ENCODE peak calls at places on chromosomes 12 and 14, in seven cellular contexts. T, W, X, D, O, Z and V are unnamed samples.

GRCh38 chr14:75711796-75712211 is 50.8 kb downstream of the TTLL5 start:
- DNase-seq in T (no peak), W (peak), X (peak), D (no peak), O (peak), Z (peak), V (peak)

GRCh38 chr12:81699572-81699971 is 59.6 kb downstream of the PPFIA2 start:
- DNase-seq in T (no peak), W (no peak), X (no peak), D (no peak), O (no peak), Z (no peak), V (no peak)

GRCh38 chr12:47032644-47033043 is 46.8 kb upstream of the PCED1B start:
- DNase-seq in T (no peak), W (peak), X (peak), D (peak), O (no peak), Z (no peak), V (peak)

GRCh38 chr12:59040651-59041050 is 120.3 kb upstream of the LRIG3 start:
- DNase-seq in T (no peak), W (no peak), X (no peak), D (no peak), O (no peak), Z (no peak), V (peak)

GRCh38 chr12:46108721-46109120 is 118.3 kb upstream of the SCAF11 start:
- DNase-seq in T (no peak), W (no peak), X (no peak), D (no peak), O (peak), Z (no peak), V (no peak)

GRCh38 chr12:7042847-7043246 is 17.7 kb upstream of the C1S start:
- DNase-seq in T (peak), W (peak), X (peak), D (peak), O (no peak), Z (no peak), V (no peak)

GRCh38 chr12:50862316-50862715 is 19.6 kb downstream of the TMPRSS12 start:
- DNase-seq in T (no peak), W (no peak), X (no peak), D (no peak), O (no peak), Z (no peak), V (no peak)

GRCh38 chr14:39467889-39468524 is 35.8 kb upstream of the FBXO33 start:
- DNase-seq in T (no peak), W (peak), X (peak), D (no peak), O (no peak), Z (peak), V (no peak)

GRCh38 chr14:22952418-22952817 is 4.5 kb downstream of the HAUS4 start:
- DNase-seq in T (no peak), W (no peak), X (no peak), D (no peak), O (no peak), Z (no peak), V (no peak)

GRCh38 chr12:27650011-27650410 is 46.2 kb upstream of the REP15 start:
- DNase-seq in T (no peak), W (no peak), X (no peak), D (no peak), O (no peak), Z (no peak), V (no peak)

GRCh38 chr12:53159195-53159834 is 21.2 kb upstream of the ZNF740 start:
- DNase-seq in T (peak), W (peak), X (peak), D (peak), O (peak), Z (no peak), V (peak)

GRCh38 chr14:72126561-72126960 is 194.3 kb downstream of the RGS6 start:
- DNase-seq in T (no peak), W (no peak), X (no peak), D (no peak), O (no peak), Z (no peak), V (no peak)

GRCh38 chr14:64324461-64325255 is 30.5 kb upstream of the ESR2 start:
- DNase-seq in T (no peak), W (no peak), X (no peak), D (no peak), O (no peak), Z (no peak), V (no peak)

GRCh38 chr12:43578782-43579181 is 26.8 kb upstream of the ADAMTS20 start:
- DNase-seq in T (no peak), W (no peak), X (no peak), D (no peak), O (no peak), Z (no peak), V (no peak)

GRCh38 chr12:71661977-71662522 is 1.6 kb downstream of the ZFC3H1 start:
- DNase-seq in T (no peak), W (no peak), X (no peak), D (no peak), O (no peak), Z (no peak), V (no peak)

GRCh38 chr12:50637870-50638481 is 125.9 kb upstream of the ATF1 start:
- DNase-seq in T (no peak), W (peak), X (no peak), D (peak), O (no peak), Z (no peak), V (no peak)

GRCh38 chr14:29236848-29237247 is 470.3 kb downstream of the FOXG1 start:
- DNase-seq in T (no peak), W (no peak), X (no peak), D (no peak), O (no peak), Z (no peak), V (no peak)

GRCh38 chr14:34035177-34035933 is 84.5 kb upstream of the EGLN3 start:
- DNase-seq in T (no peak), W (peak), X (no peak), D (peak), O (no peak), Z (no peak), V (no peak)

GRCh38 chr14:96631030-96631429 is 128.8 kb downstream of the PAPOLA start:
- DNase-seq in T (no peak), W (no peak), X (no peak), D (no peak), O (no peak), Z (no peak), V (no peak)

GRCh38 chr12:14216405-14217294 is 148.8 kb upstream of the ATF7IP start:
- DNase-seq in T (no peak), W (no peak), X (no peak), D (no peak), O (no peak), Z (no peak), V (no peak)

GRCh38 chr14:60637490-60638452 is 11.5 kb downstream of the SIX1 start:
- DNase-seq in T (no peak), W (no peak), X (no peak), D (peak), O (no peak), Z (no peak), V (no peak)

GRCh38 chr14:22838631-22839041 is 2.3 kb downstream of the MMP14 start:
- DNase-seq in T (no peak), W (no peak), X (no peak), D (no peak), O (no peak), Z (no peak), V (no peak)

GRCh38 chr12:65643595-65644386 is 180.5 kb upstream of the HMGA2 start:
- DNase-seq in T (no peak), W (no peak), X (no peak), D (no peak), O (no peak), Z (no peak), V (no peak)

GRCh38 chr14:106848330-106849121 is 1322.1 kb downstream of the TMEM121 start:
- DNase-seq in T (no peak), W (peak), X (no peak), D (no peak), O (no peak), Z (no peak), V (no peak)

GRCh38 chr12:117098071-117098360 is 1.2 kb downstream of the TESC start:
- DNase-seq in T (no peak), W (no peak), X (no peak), D (no peak), O (no peak), Z (no peak), V (no peak)

GRCh38 chr12:17334784-17335183 is 728.8 kb upstream of the LMO3 start:
- DNase-seq in T (no peak), W (no peak), X (no peak), D (no peak), O (no peak), Z (no peak), V (peak)

GRCh38 chr12:9649532-9649940 is 20.0 kb upstream of the CLEC2D start:
- DNase-seq in T (no peak), W (no peak), X (no peak), D (no peak), O (peak), Z (no peak), V (no peak)

GRCh38 chr14:47269788-47270492 is 405.5 kb downstream of the MDGA2 start:
- DNase-seq in T (no peak), W (no peak), X (no peak), D (no peak), O (no peak), Z (no peak), V (no peak)

GRCh38 chr14:32542507-32542906 is 213.4 kb downstream of the AKAP6 start:
- DNase-seq in T (no peak), W (no peak), X (no peak), D (no peak), O (no peak), Z (no peak), V (no peak)

GRCh38 chr14:31895206-31895605 is 181.9 kb upstream of the ARHGAP5 start:
- DNase-seq in T (no peak), W (peak), X (no peak), D (no peak), O (no peak), Z (no peak), V (no peak)

GRCh38 chr14:91352101-91352500 is 65.5 kb downstream of the CCDC88C start:
- DNase-seq in T (no peak), W (no peak), X (no peak), D (no peak), O (no peak), Z (no peak), V (no peak)

GRCh38 chr14:91350483-91350812 is 67.2 kb downstream of the CCDC88C start:
- DNase-seq in T (no peak), W (no peak), X (no peak), D (no peak), O (no peak), Z (no peak), V (no peak)

GRCh38 chr14:91349481-91350074 is 68.0 kb downstream of the CCDC88C start:
- DNase-seq in T (no peak), W (no peak), X (no peak), D (no peak), O (peak), Z (no peak), V (no peak)

GRCh38 chr14:91351508-91351853 is 66.1 kb downstream of the CCDC88C start:
- DNase-seq in T (no peak), W (no peak), X (no peak), D (no peak), O (no peak), Z (no peak), V (no peak)

GRCh38 chr14:91350813-91351507 is 66.7 kb downstream of the CCDC88C start:
- DNase-seq in T (no peak), W (no peak), X (no peak), D (no peak), O (peak), Z (no peak), V (no peak)
- TF ChIP-seq YY1 in T (no peak), W (no peak), X (no peak), D (no peak), O (no peak), Z (no peak), V (no peak)

GRCh38 chr14:35944847-35945246 is 118.7 kb downstream of the BRMS1L start:
- DNase-seq in T (peak), W (peak), X (peak), D (peak), O (no peak), Z (peak), V (no peak)

GRCh38 chr14:35934499-35934898 is 108.4 kb downstream of the BRMS1L start:
- DNase-seq in T (no peak), W (no peak), X (no peak), D (no peak), O (peak), Z (no peak), V (no peak)

GRCh38 chr14:35940291-35940690 is 114.2 kb downstream of the BRMS1L start:
- DNase-seq in T (no peak), W (no peak), X (no peak), D (no peak), O (peak), Z (no peak), V (no peak)
- H3K4me3 ChIP-seq in T (no peak), W (no peak), X (no peak), D (no peak), O (peak), Z (no peak), V (no peak)

DNA sequence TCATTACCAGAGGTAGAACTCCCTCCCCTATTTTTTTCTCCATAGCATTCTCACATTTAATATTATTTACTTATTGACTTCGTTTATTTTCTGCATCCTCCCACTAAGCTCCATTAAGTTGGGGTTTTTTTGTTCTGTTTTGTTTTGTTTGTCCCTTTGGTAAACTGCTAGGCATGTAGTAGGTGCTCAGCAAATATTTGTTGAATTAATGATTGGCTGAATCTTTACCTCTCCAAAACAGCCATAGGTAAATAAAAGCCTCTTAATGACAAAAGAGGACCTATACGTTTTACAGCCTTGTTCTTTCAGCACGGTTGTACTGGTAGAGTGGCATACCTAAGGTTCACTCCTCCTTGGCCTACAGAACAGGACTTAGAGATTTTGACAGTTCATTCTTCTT is 52.0 kb downstream of the PRORP start:
- DNase-seq in T (no peak), W (no peak), X (no peak), D (no peak), O (no peak), Z (no peak), V (no peak)
- TF ChIP-seq YY1 in T (no peak), W (no peak), X (no peak), D (no peak), O (no peak), Z (no peak), V (no peak)

GRCh38 chr14:95262511-95262891 is 57.2 kb downstream of the CLMN start:
- DNase-seq in T (no peak), W (no peak), X (no peak), D (no peak), O (no peak), Z (no peak), V (no peak)

GRCh38 chr14:95263527-95264231 is 56.0 kb downstream of the CLMN start:
- DNase-seq in T (no peak), W (no peak), X (no peak), D (no peak), O (no peak), Z (no peak), V (no peak)

GRCh38 chr14:95267306-95267705 is 52.4 kb downstream of the CLMN start:
- DNase-seq in T (no peak), W (no peak), X (no peak), D (no peak), O (no peak), Z (no peak), V (no peak)

GRCh38 chr14:95264271-95264973 is 55.3 kb downstream of the CLMN start:
- DNase-seq in T (no peak), W (no peak), X (no peak), D (no peak), O (no peak), Z (no peak), V (no peak)

GRCh38 chr14:95265106-95266094 is 54.3 kb downstream of the CLMN start:
- DNase-seq in T (no peak), W (peak), X (peak), D (no peak), O (peak), Z (no peak), V (no peak)
- H3K4me3 ChIP-seq in T (no peak), W (no peak), X (peak), D (no peak), O (peak), Z (no peak), V (no peak)

DNA sequence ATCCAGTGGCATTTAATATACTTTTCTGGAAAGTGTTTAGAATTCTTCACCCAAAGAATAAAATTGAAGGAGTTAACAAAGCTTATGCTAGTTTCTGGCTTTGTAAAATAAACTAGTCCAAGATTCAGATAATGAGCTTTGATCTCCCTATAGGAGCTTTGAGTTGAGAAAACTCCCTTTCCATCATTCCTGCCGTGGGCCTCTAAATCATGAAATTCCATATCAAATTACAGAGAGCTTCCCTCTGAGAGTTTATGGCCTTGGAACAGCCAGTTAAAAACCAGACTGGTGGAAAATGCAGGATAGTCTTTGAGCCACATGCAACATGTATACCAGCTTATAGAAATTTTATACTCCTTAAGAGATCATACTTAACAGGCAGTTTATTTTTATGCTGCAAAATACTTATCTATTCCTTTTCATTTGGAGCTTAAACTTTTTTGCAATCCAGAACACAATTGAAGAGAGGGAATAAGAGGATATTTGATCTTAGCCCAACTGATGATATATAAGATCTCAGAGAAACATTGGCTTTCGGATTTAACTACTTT is 175.8 kb upstream of the ATP2B1 start:
- DNase-seq in T (no peak), W (no peak), X (no peak), D (no peak), O (no peak), Z (no peak), V (no peak)
- TF ChIP-seq YY1 in T (no peak), W (no peak), X (no peak), D (no peak), O (no peak), Z (no peak), V (no peak)

GRCh38 chr14:105064001-105064400 is 1.2 kb downstream of the GPR132 start:
- DNase-seq in T (no peak), W (no peak), X (no peak), D (no peak), O (no peak), Z (no peak), V (no peak)
- H3K4me3 ChIP-seq in T (no peak), W (no peak), X (no peak), D (no peak), O (peak), Z (no peak), V (no peak)

GRCh38 chr14:73339846-73340565 is 102.7 kb downstream of the PAPLN start:
- DNase-seq in T (no peak), W (no peak), X (no peak), D (no peak), O (no peak), Z (no peak), V (no peak)
- TF ChIP-seq YY1 in T (no peak), W (no peak), X (no peak), D (no peak), O (no peak), Z (no peak), V (no peak)

DNA sequence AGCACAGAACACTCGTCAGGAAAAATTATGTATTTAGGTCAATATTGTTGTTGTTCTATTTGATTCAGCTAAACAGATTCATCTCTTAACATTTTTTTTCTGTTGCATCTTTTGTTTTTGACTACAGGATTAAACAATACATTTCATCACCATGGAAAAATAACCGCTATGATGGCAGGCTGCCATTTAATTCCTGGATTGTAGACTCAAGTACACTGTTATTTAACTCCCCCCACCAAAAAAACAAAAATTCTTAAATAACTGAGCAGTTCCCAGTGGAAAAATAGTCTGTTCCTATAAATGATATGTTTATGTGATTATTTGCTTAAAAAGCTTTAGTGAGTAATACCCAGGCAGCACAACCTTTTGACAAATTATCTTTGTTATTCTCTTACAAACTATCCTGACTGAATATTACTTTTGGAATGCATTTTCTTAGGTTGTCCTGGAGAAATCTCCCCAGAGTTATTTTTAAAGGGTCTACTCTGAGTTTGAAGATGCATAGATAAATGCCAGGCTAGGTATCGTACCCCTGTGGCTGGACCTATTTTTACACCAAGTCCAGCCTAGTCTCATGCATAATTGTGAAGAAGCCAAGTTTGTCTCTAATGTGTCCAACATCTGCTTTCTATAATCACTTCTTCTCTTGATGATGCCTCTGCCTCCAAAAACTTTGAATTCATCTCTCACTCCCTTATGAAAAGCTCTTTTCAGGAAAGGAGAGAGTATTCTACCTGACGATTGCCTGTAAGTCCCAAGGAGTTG is 3.7 kb downstream of the KERA start:
- DNase-seq in T (no peak), W (no peak), X (no peak), D (no peak), O (no peak), Z (no peak), V (no peak)
- H3K4me3 ChIP-seq in T (no peak), W (no peak), X (no peak), D (no peak), O (no peak), Z (no peak), V (no peak)

GRCh38 chr12:121983546-121984205 is 38.0 kb upstream of the BCL7A start:
- DNase-seq in T (no peak), W (no peak), X (no peak), D (no peak), O (no peak), Z (no peak), V (no peak)

GRCh38 chr12:121980892-121981272 is 40.8 kb upstream of the BCL7A start:
- DNase-seq in T (no peak), W (no peak), X (no peak), D (no peak), O (no peak), Z (no peak), V (no peak)

GRCh38 chr12:121982950-121983349 is 38.7 kb upstream of the BCL7A start:
- DNase-seq in T (no peak), W (no peak), X (no peak), D (no peak), O (no peak), Z (no peak), V (no peak)

GRCh38 chr12:121981456-121981855 is 40.2 kb upstream of the BCL7A start:
- DNase-seq in T (no peak), W (no peak), X (no peak), D (no peak), O (no peak), Z (no peak), V (no peak)

GRCh38 chr12:121980211-121980891 is 41.3 kb upstream of the BCL7A start:
- DNase-seq in T (no peak), W (no peak), X (no peak), D (no peak), O (peak), Z (no peak), V (no peak)
- TF ChIP-seq YY1 in T (no peak), W (no peak), X (no peak), D (no peak), O (peak), Z (no peak), V (no peak)